ENCODE peak calls at places on chromosomes 5 and 9, in seven cellular contexts. B, X, O, Z, T, A and U are unnamed samples.

GRCh38 chr5:2270467-2270866 is 387.7 kb upstream of the IRX4 start:
- DNase-seq in B (no peak), Z (no peak), X (no peak), T (no peak), A (no peak), O (no peak), U (no peak)

GRCh38 chr5:11903614-11904269 is 504 bp downstream of the CTNND2 start:
- DNase-seq in X (no peak), O (no peak), Z (no peak), T (peak), B (no peak), A (no peak), U (no peak)

GRCh38 chr9:128414461-128414860 is 6.2 kb upstream of the CERCAM start:
- DNase-seq in Z (no peak), B (no peak), A (no peak), O (no peak), T (no peak), X (no peak), U (no peak)

GRCh38 chr5:87876616-87877015 is 392.0 kb downstream of the TMEM161B start:
- DNase-seq in T (no peak), A (no peak), X (no peak), B (no peak), O (no peak), Z (no peak), U (no peak)

GRCh38 chr5:167488371-167488770 is 803.1 kb upstream of the WWC1 start:
- DNase-seq in X (no peak), A (no peak), Z (peak), O (no peak), T (no peak), B (no peak), U (no peak)

GRCh38 chr5:57219386-57219785 is 45.5 kb downstream of the GPBP1 start:
- DNase-seq in O (no peak), X (no peak), T (no peak), Z (no peak), A (no peak), B (no peak), U (no peak)

GRCh38 chr9:127941062-127941925 is 3.6 kb upstream of the DPM2 start:
- DNase-seq in A (no peak), Z (no peak), B (no peak), X (no peak), T (no peak), O (no peak), U (no peak)

GRCh38 chr9:98227883-98228282 is 27.6 kb downstream of the TBC1D2 start:
- DNase-seq in X (no peak), Z (no peak), O (no peak), T (no peak), B (no peak), A (no peak), U (no peak)

GRCh38 chr9:116873937-116874900 is 187.1 kb downstream of the TRIM32 start:
- DNase-seq in A (no peak), Z (no peak), X (no peak), O (no peak), T (no peak), B (no peak), U (no peak)

GRCh38 chr5:179221196-179221876 is 123.9 kb downstream of the ADAMTS2 start:
- DNase-seq in T (no peak), Z (no peak), O (no peak), X (no peak), B (no peak), A (peak), U (no peak)

GRCh38 chr9:98708933-98709911 is at the start of gene GABBR2:
- DNase-seq in B (no peak), Z (no peak), T (no peak), X (no peak), O (no peak), A (no peak), U (no peak)

GRCh38 chr5:134114886-134115805 is 665 bp downstream of the TCF7 start:
- DNase-seq in X (no peak), B (peak), Z (no peak), T (no peak), A (no peak), O (no peak), U (no peak)

GRCh38 chr9:90020277-90020871 is 415.6 kb downstream of the GADD45G start:
- DNase-seq in Z (no peak), T (no peak), O (no peak), X (no peak), B (no peak), A (no peak), U (no peak)

GRCh38 chr5:83993803-83994202 is 273.1 kb upstream of the HAPLN1 start:
- DNase-seq in O (no peak), T (no peak), B (no peak), X (no peak), A (no peak), Z (no peak), U (no peak)

GRCh38 chr5:83988293-83988685 is 267.6 kb upstream of the HAPLN1 start:
- DNase-seq in A (no peak), B (no peak), T (no peak), X (no peak), O (no peak), Z (no peak), U (no peak)

GRCh38 chr5:83987513-83988292 is 267.0 kb upstream of the HAPLN1 start:
- DNase-seq in X (peak), Z (no peak), O (no peak), B (no peak), A (no peak), T (no peak), U (no peak)

DNA sequence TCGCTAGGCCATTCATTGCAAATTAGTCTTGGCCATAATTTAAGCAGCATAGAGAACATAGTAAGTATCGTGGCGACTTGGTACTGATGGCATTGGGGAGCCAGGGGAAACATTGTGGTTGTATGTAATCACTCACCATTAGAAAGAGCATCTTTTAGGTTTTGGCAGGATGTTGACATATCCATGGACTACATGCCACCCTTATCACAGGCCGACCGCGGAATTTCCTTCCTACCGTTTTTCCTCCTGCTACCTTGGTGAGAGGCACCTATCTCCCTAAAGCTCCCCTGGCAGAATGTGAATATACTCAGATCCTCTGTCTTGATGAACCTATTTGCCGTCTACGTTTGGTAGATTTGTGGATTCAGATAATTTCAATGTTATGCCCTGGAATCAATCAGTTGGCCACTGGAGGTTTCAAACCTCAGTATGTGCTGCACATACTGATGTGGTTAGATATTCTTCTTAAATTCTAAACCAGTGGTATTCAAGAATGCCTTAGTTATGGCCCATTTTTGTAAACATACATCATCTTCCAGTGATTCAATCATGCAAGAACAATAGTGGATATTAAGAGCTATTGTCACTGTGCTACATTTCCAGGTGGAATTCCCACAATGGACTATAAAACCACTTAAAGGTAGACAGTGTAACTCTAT is 271.0 kb upstream of the HAPLN1 start:
- DNase-seq in A (no peak), O (no peak), Z (peak), B (no peak), X (no peak), T (no peak), U (no peak)
- H3K27ac ChIP-seq in A (no peak), O (no peak), Z (no peak), B (no peak), X (no peak), T (no peak), U (no peak)

GRCh38 chr5:96986450-96986849 is 50.6 kb downstream of the LNPEP start:
- DNase-seq in Z (no peak), O (no peak), X (no peak), T (no peak), A (no peak), B (no peak), U (no peak)

GRCh38 chr5:96990102-96990501 is 54.2 kb downstream of the LNPEP start:
- DNase-seq in A (no peak), X (no peak), Z (no peak), O (no peak), T (no peak), B (no peak), U (no peak)

GRCh38 chr5:96978812-96979449 is 43.1 kb downstream of the LNPEP start:
- DNase-seq in T (no peak), B (no peak), A (no peak), Z (peak), O (no peak), X (peak), U (no peak)

GRCh38 chr5:96984506-96985192 is 48.8 kb downstream of the LNPEP start:
- DNase-seq in Z (no peak), T (no peak), O (no peak), A (no peak), X (peak), B (no peak), U (no peak)
- H3K27ac ChIP-seq in Z (no peak), T (no peak), O (peak), A (no peak), X (no peak), B (no peak), U (no peak)

DNA sequence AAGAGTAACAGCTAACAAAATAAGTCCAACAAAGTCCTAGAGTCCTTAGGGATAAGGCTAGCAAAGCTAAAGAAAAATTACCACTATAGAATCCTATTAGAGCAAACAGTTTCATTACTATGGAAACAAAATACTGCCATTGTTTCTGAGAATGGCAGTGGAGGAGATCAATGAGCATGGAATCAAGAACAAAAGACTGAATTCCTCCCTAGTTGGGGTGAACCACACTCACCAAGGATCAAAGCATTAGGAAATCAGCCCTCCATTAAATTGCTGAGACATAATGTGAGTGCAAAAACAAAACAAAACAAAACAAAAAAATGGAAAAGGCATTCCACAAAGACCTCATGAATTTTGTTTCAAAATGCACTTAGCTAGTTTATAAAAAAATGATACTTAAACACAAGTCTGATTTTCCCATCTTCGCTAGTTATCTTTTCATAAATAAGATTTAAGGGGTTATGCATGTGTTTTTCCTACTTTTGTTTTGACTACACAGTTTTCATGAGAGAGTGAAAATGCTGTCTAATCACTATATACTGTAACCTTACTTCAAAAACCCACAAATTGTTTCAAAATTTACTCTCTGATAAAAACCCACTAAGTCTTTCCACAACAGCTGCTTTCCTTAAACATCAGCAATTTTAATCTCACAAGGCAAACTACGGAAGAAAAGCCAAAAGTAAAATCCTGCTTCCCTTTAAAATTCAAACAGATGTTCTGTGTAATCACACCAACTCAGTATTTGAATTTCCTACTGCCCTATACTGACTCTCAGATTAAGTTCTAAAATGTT is 9.7 kb downstream of the SERINC5 start:
- DNase-seq in A (no peak), B (no peak), X (peak), O (no peak), T (no peak), Z (peak), U (no peak)
- H3K27ac ChIP-seq in A (peak), B (no peak), X (peak), O (peak), T (no peak), Z (peak), U (no peak)

GRCh38 chr9:19480345-19480744 is 71.5 kb downstream of the ACER2 start:
- DNase-seq in T (no peak), Z (no peak), X (no peak), B (no peak), A (no peak), O (no peak), U (no peak)
- H3K27ac ChIP-seq in T (peak), Z (no peak), X (no peak), B (no peak), A (no peak), O (no peak), U (peak)

GRCh38 chr5:96050273-96050880 is 88.7 kb upstream of the ELL2 start:
- DNase-seq in T (no peak), Z (no peak), O (no peak), X (no peak), B (no peak), A (no peak), U (no peak)
- H3K27ac ChIP-seq in T (no peak), Z (peak), O (no peak), X (no peak), B (no peak), A (no peak), U (no peak)

DNA sequence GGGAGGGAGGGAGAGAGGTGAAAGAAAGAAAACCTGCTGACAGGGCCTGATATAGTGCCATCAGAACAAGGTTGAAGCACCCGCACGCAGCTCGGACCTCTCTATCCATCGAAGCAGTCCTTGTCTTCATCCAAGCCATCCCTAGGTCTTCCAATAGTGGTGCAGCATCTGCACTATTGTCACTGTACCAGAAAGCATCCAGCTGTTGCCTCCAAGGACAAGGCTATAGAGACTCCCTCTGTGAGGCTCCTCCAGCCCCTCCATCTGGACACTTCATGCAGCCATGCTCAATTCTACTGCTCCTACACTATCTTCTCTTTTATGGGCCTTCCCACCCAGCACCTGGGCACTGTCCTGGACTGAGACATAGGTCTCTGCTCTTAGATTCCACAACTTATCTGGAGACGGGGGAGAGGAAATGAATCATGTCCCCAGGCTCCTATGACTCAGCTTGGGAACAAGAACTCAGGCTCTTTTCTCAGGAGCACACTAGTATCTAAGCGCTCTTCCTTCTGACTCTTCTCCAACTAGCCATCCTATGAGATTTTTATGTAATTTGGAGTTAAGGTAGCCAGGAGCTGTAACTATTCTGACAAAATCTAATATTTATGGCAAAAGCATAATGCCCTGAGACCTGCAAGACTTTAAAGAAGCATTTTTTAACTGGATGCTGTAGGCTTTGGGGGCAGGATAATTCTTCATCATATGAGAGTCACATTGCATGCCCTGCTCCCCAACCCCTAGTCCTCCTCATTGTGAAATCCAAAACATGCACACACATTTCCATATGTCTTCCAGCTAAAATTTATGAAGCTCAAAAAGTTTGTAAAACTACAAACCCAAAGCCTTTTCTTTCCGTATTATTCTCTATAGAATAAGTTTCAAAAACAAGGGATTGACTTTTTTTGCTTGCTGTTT is 446.8 kb downstream of the CCDC171 start:
- DNase-seq in X (peak), B (no peak), O (no peak), Z (peak), A (no peak), T (no peak), U (no peak)
- H3K27ac ChIP-seq in X (peak), B (no peak), O (no peak), Z (peak), A (no peak), T (no peak), U (no peak)